ENCODE peak calls at places on chromosomes 6 and 20, in ten cellular contexts. H, V, A, Y, S, W, E, D, U and F are unnamed samples.

GRCh38 chr6:31383149-31383548 is 20.2 kb upstream of the MICA start:
- DNase-seq in H (no peak), V (no peak), A (no peak), Y (no peak), S (no peak), W (peak; percentile 67), E (no peak), D (no peak), U (no peak), F (no peak)

GRCh38 chr6:47810885-47811284 is 29.1 kb downstream of the OPN5 start:
- DNase-seq in H (no peak), V (no peak), A (no peak), Y (no peak), S (no peak), W (no peak), E (no peak), D (no peak), U (no peak), F (no peak)

GRCh38 chr20:8812818-8813217 is 256.1 kb upstream of the PLCB4 start:
- DNase-seq in H (no peak), V (no peak), A (no peak), Y (peak; percentile 9), S (no peak), W (peak; percentile 24), E (no peak), D (peak; percentile 13), U (peak; percentile 56), F (no peak)

GRCh38 chr6:10266061-10266460 is 148.8 kb downstream of the TFAP2A start:
- DNase-seq in H (no peak), V (no peak), A (no peak), Y (no peak), S (no peak), W (no peak), E (no peak), D (no peak), U (no peak), F (no peak)

GRCh38 chr6:45445749-45446454 is 68.2 kb upstream of the SUPT3H start:
- DNase-seq in H (peak; percentile 74), V (peak; percentile 20), A (peak; percentile 75), Y (peak; percentile 87), S (no peak), W (peak; percentile 84), E (peak; percentile 99), D (peak; percentile 64), U (peak; percentile 79), F (no peak)

GRCh38 chr20:37786043-37786442 is 92.2 kb downstream of the CTNNBL1 start:
- DNase-seq in H (no peak), V (no peak), A (no peak), Y (no peak), S (no peak), W (no peak), E (no peak), D (no peak), U (no peak), F (no peak)

GRCh38 chr6:121647905-121648304 is 212.5 kb downstream of the GJA1 start:
- DNase-seq in H (no peak), V (no peak), A (no peak), Y (no peak), S (no peak), W (no peak), E (peak; percentile 78), D (no peak), U (no peak), F (no peak)

GRCh38 chr20:20364016-20364746 is 3.7 kb upstream of the INSM1 start:
- DNase-seq in H (no peak), V (no peak), A (no peak), Y (no peak), S (peak; percentile 65), W (no peak), E (no peak), D (no peak), U (no peak), F (no peak)

GRCh38 chr20:24694727-24695528 is 225.5 kb downstream of the SYNDIG1 start:
- DNase-seq in H (peak; percentile 16), V (peak; percentile 36), A (no peak), Y (no peak), S (peak; percentile 81), W (no peak), E (no peak), D (peak; percentile 46), U (peak; percentile 53), F (peak; percentile 23)

GRCh38 chr6:155315516-155315871 is 1.2 kb upstream of the TFB1M start:
- DNase-seq in H (no peak), V (no peak), A (no peak), Y (no peak), S (no peak), W (peak; percentile 16), E (no peak), D (no peak), U (no peak), F (no peak)

GRCh38 chr6:28794175-28795002 is 129.4 kb downstream of the TRIM27 start:
- DNase-seq in H (no peak), V (no peak), A (no peak), Y (no peak), S (no peak), W (no peak), E (peak; percentile 31), D (no peak), U (no peak), F (no peak)

GRCh38 chr6:154030646-154031045 is 8.4 kb upstream of the OPRM1 start:
- DNase-seq in H (no peak), V (no peak), A (no peak), Y (no peak), S (no peak), W (no peak), E (no peak), D (no peak), U (no peak), F (no peak)

GRCh38 chr20:56689318-56689717 is 60.2 kb downstream of the TFAP2C start:
- DNase-seq in H (peak; percentile 87), V (no peak), A (no peak), Y (no peak), S (no peak), W (no peak), E (no peak), D (no peak), U (no peak), F (no peak)

DNA sequence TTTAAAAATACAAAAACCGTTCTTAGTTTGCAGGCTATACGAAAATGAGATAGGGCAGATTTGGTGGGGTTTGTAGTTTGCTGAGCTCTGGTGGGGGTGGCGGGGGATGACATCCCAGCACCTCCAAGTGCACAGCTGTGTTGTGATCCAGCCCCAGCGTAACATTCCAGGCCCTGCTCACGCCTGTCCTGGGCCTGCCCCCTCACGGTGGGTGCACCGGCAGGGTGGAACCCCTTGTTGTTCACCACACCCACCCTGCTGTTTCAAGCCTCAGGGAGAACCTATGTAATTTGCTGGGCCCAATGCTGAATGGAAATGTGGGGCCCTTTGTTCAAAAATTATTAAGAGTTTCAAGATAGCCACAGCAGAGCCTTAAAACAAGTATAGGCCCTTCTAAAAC is 25.0 kb downstream of the ARMC2 start:
- DNase-seq in H (no peak), V (no peak), A (no peak), Y (no peak), S (no peak), W (no peak), E (no peak), D (no peak), U (no peak), F (no peak)
- H3K4me1 ChIP-seq in H (no peaks in the 10 kb centered on the region), V (no peaks in the 10 kb centered on the region), A (no peaks in the 10 kb centered on the region), Y (peaks cover 27% of the 10 kb centered on the region), S (no peaks in the 10 kb centered on the region), W (peaks cover 37% of the 10 kb centered on the region), E (peaks cover 20% of the 10 kb centered on the region), D (peaks cover 13% of the 10 kb centered on the region), U (no peaks in the 10 kb centered on the region), F (peaks cover 6% of the 10 kb centered on the region)

GRCh38 chr6:132962936-132963579 is 148.7 kb downstream of the RPS12 start:
- DNase-seq in H (peak; percentile 26), V (peak; percentile 81), A (peak; percentile 38), Y (peak; percentile 67), S (peak; percentile 74), W (peak; percentile 56), E (peak; percentile 77), D (peak; percentile 44), U (no peak), F (peak; percentile 73)
- TF ChIP-seq CTCF in H (peak; percentile 27), V (peak; percentile 6), A (peak; percentile 78), Y (peak; percentile 19), S (peak; percentile 61), W (peak; percentile 73), E (peak; percentile 71), D (peak; percentile 63), U (no peak), F (no peak)

DNA sequence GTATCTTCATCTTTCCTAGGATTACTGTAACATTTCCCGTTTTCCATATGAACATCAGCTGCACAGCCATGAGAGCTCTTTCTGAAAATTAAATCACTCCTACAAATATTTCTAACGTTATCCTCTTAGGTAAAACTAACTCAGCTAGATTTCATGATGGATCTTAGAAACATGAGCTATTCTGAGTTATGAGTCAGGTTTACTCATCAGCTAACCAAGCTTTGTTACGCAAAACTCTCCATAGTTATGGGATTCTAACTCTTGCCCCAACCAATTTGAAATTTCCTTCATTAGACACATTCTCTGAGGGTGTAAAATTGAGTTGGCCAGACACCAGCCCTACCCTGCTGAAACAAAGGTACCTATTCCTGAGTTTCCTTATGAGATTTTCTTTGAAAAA is 14.0 kb downstream of the DEFB110 start:
- DNase-seq in H (no peak), V (no peak), A (no peak), Y (no peak), S (no peak), W (no peak), E (peak; percentile 57), D (no peak), U (no peak), F (no peak)
- TF ChIP-seq POLR2A in H (no peak), V (no peak), A (no peak), Y (no peak), S (no peak), W (no peak), E (no peak), D (no peak), U (no peak), F (no peak)

DNA sequence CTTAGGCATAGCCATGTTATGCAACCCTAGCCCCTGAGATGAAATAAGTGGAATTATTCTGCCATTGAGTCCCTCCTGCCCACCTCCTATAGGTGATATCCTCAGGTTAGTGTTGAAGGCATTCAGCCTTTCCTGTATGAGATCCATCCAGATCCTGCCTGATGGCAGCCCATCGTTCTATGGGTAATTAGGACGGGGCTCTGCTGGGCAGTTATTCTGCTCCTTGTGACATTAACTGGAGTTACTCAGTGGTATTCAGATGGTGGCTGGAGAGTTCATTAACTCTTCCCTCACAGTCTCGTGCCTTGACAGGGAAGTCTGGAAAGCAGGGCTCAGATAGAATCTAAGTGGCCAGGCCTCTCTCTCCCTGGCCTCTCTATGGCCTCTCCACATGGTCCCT is 9.3 kb upstream of the GMDS start:
- DNase-seq in H (no peak), V (no peak), A (no peak), Y (no peak), S (no peak), W (no peak), E (no peak), D (no peak), U (no peak), F (no peak)
- H3K4me1 ChIP-seq in H (no peaks in the 10 kb centered on the region), V (no peaks in the 10 kb centered on the region), A (no peaks in the 10 kb centered on the region), Y (no peaks in the 10 kb centered on the region), S (no peaks in the 10 kb centered on the region), W (no peaks in the 10 kb centered on the region), E (no peaks in the 10 kb centered on the region), D (no peaks in the 10 kb centered on the region), U (no peaks in the 10 kb centered on the region), F (peaks cover 12% of the 10 kb centered on the region)

GRCh38 chr6:138948780-138949179 is 39.3 kb downstream of the REPS1 start:
- DNase-seq in H (no peak), V (no peak), A (no peak), Y (no peak), S (no peak), W (no peak), E (no peak), D (no peak), U (no peak), F (no peak)
- TF ChIP-seq CTCF in H (no peak), V (no peak), A (no peak), Y (no peak), S (no peak), W (no peak), E (no peak), D (no peak), U (no peak), F (no peak)